ENCODE peak calls at places on chromosome 1, in four cellular contexts. One of them, this sample, is unnamed.

GRCh38 chr1:199007423-199007822 is 368.6 kb downstream of the PTPRC start:
- DNase-seq in stimulated activated CD4-positive, alpha-beta T cell treated with anti-CD3 and anti-CD28 coated beads, Interleukin-1b, Interleukin-23, amount 100 ng/mL, for 1 hour: no peak
- DNase-seq in astrocyte of the spinal cord: no peak
- DNase-seq in G401: no peak
- DNase-seq in this sample: no peak

GRCh38 chr1:167312871-167313270 is 92.2 kb downstream of the POU2F1 start:
- DNase-seq in G401: no peak
- DNase-seq in astrocyte of the spinal cord: no peak
- DNase-seq in stimulated activated CD4-positive, alpha-beta T cell treated with anti-CD3 and anti-CD28 coated beads, Interleukin-1b, Interleukin-23, amount 100 ng/mL, for 1 hour: no peak
- DNase-seq in this sample: no peak

GRCh38 chr1:185158806-185159205 is 1.8 kb downstream of the SWT1 start:
- DNase-seq in G401: peak
- DNase-seq in astrocyte of the spinal cord: no peak
- DNase-seq in stimulated activated CD4-positive, alpha-beta T cell treated with anti-CD3 and anti-CD28 coated beads, Interleukin-1b, Interleukin-23, amount 100 ng/mL, for 1 hour: no peak
- DNase-seq in this sample: no peak

GRCh38 chr1:152458384-152459185 is 44.5 kb upstream of the CRNN start:
- DNase-seq in G401: peak
- DNase-seq in stimulated activated CD4-positive, alpha-beta T cell treated with anti-CD3 and anti-CD28 coated beads, Interleukin-1b, Interleukin-23, amount 100 ng/mL, for 1 hour: peak
- DNase-seq in astrocyte of the spinal cord: peak
- DNase-seq in this sample: peak

GRCh38 chr1:235919797-235920475 is 53.2 kb upstream of the LYST start:
- DNase-seq in G401: no peak
- DNase-seq in stimulated activated CD4-positive, alpha-beta T cell treated with anti-CD3 and anti-CD28 coated beads, Interleukin-1b, Interleukin-23, amount 100 ng/mL, for 1 hour: no peak
- DNase-seq in astrocyte of the spinal cord: peak
- DNase-seq in this sample: peak

GRCh38 chr1:63603810-63604209 is 10.6 kb downstream of the PGM1 start:
- DNase-seq in astrocyte of the spinal cord: no peak
- DNase-seq in G401: no peak
- DNase-seq in stimulated activated CD4-positive, alpha-beta T cell treated with anti-CD3 and anti-CD28 coated beads, Interleukin-1b, Interleukin-23, amount 100 ng/mL, for 1 hour: no peak
- DNase-seq in this sample: no peak

GRCh38 chr1:101235696-101236545 is 898 bp upstream of the S1PR1 start:
- DNase-seq in astrocyte of the spinal cord: peak
- DNase-seq in stimulated activated CD4-positive, alpha-beta T cell treated with anti-CD3 and anti-CD28 coated beads, Interleukin-1b, Interleukin-23, amount 100 ng/mL, for 1 hour: peak
- DNase-seq in G401: no peak
- DNase-seq in this sample: peak

GRCh38 chr1:44526295-44527073 is 121.4 kb downstream of the RNF220 start:
- DNase-seq in stimulated activated CD4-positive, alpha-beta T cell treated with anti-CD3 and anti-CD28 coated beads, Interleukin-1b, Interleukin-23, amount 100 ng/mL, for 1 hour: no peak
- DNase-seq in G401: no peak
- DNase-seq in astrocyte of the spinal cord: no peak
- DNase-seq in this sample: no peak

GRCh38 chr1:181190362-181191035 is 102.0 kb downstream of the IER5 start:
- DNase-seq in stimulated activated CD4-positive, alpha-beta T cell treated with anti-CD3 and anti-CD28 coated beads, Interleukin-1b, Interleukin-23, amount 100 ng/mL, for 1 hour: no peak
- DNase-seq in astrocyte of the spinal cord: no peak
- DNase-seq in G401: peak
- DNase-seq in this sample: no peak

GRCh38 chr1:201714542-201715276 is 114.2 kb upstream of the IPO9 start:
- DNase-seq in astrocyte of the spinal cord: peak
- DNase-seq in stimulated activated CD4-positive, alpha-beta T cell treated with anti-CD3 and anti-CD28 coated beads, Interleukin-1b, Interleukin-23, amount 100 ng/mL, for 1 hour: no peak
- DNase-seq in G401: no peak
- DNase-seq in this sample: peak